ENCODE peak calls at places on chromosomes 13 and 19, in five cellular contexts. Z is cardiac fibroblast; Q is neural crest cell; V is CD4-positive, alpha-beta memory T cell; X is ascending aorta. B is an unnamed sample.

GRCh38 chr19:2164020-2164988 is 571 bp downstream of the DOT1L start:
- DNase-seq in V (no peak), Q (peak; percentile 28), X (no peak), Z (no peak), B (peak; percentile 27)

GRCh38 chr13:31008400-31009115 is 76.1 kb downstream of the TEX26 start:
- DNase-seq in Z (no peak), V (no peak), Q (no peak), X (no peak), B (no peak)

GRCh38 chr19:55676384-55676783 is 1.4 kb downstream of the EPN1 start:
- DNase-seq in Z (peak; percentile 39), Q (no peak), X (no peak), V (no peak), B (no peak)

GRCh38 chr13:99944606-99945005 is 27.0 kb downstream of the ZIC5 start:
- DNase-seq in Q (no peak), Z (no peak), V (no peak), X (no peak), B (no peak)

GRCh38 chr13:113493315-113493951 is 2.9 kb upstream of the DCUN1D2 start:
- DNase-seq in Q (no peak), V (no peak), X (no peak), Z (peak; percentile 92), B (peak; percentile 98)

GRCh38 chr19:38793186-38793585 is 4.2 kb downstream of the LGALS7B start:
- DNase-seq in X (no peak), V (no peak), Q (no peak), Z (peak; percentile 55), B (no peak)

GRCh38 chr13:106523566-106523965 is 11.9 kb downstream of the EFNB2 start:
- DNase-seq in X (no peak), Q (no peak), Z (peak; percentile 34), V (no peak), B (no peak)

GRCh38 chr19:4064073-4064550 is 2.6 kb downstream of the ZBTB7A start:
- DNase-seq in X (no peak), Z (peak; percentile 39), Q (no peak), V (no peak), B (no peak)

GRCh38 chr13:26984337-26984736 is 187.3 kb downstream of the USP12 start:
- DNase-seq in V (no peak), X (no peak), Q (no peak), Z (no peak), B (no peak)

GRCh38 chr19:41322451-41322850 is 12.5 kb downstream of the CCDC97 start:
- DNase-seq in Z (no peak), Q (no peak), X (no peak), V (no peak), B (no peak)

GRCh38 chr19:47363758-47364529 is 14.8 kb downstream of the DHX34 start:
- DNase-seq in V (no peak), Z (peak; percentile 42), X (no peak), Q (no peak), B (peak; percentile 53)

GRCh38 chr19:42477933-42478332 is 35.2 kb upstream of the CXCL17 start:
- DNase-seq in Z (no peak), V (no peak), X (no peak), Q (no peak), B (no peak)

GRCh38 chr13:66926851-66927524 is 303.1 kb downstream of the PCDH9 start:
- DNase-seq in Z (no peak), Q (no peak), X (no peak), V (no peak), B (no peak)

GRCh38 chr19:4061683-4062575 is 4.8 kb downstream of the ZBTB7A start:
- DNase-seq in X (no peak), Z (no peak), V (no peak), Q (no peak), B (no peak)

GRCh38 chr19:784541-784940 is 12.7 kb upstream of the PTBP1 start:
- DNase-seq in Q (no peak), X (no peak), Z (no peak), V (no peak), B (no peak)

GRCh38 chr19:32416749-32417469 is 11.3 kb downstream of the DPY19L3 start:
- DNase-seq in X (no peak), V (no peak), Z (no peak), Q (no peak), B (no peak)

GRCh38 chr13:90594694-90595093 is 752.8 kb upstream of the MIR17HG start:
- DNase-seq in Q (no peak), Z (peak; percentile 51), V (no peak), X (no peak), B (peak; percentile 60)

GRCh38 chr13:36154567-36155231 is 23.5 kb upstream of the DCLK1 start:
- DNase-seq in X (no peak), Q (peak; percentile 4), V (no peak), Z (peak; percentile 9), B (no peak)

GRCh38 chr13:30576528-30576927 is 41.2 kb upstream of the USPL1 start:
- DNase-seq in Z (peak; percentile 47), Q (no peak), X (no peak), V (peak; percentile 76), B (peak; percentile 63)

GRCh38 chr19:33665776-33666175 is 44.0 kb downstream of the CHST8 start:
- DNase-seq in X (peak; percentile 37), Z (no peak), V (no peak), Q (no peak), B (no peak)

GRCh38 chr19:3721131-3721899 is 13.1 kb downstream of the TJP3 start:
- DNase-seq in V (peak; percentile 89), X (peak; percentile 85), Q (peak; percentile 83), Z (peak; percentile 90), B (peak; percentile 81)

GRCh38 chr13:59261928-59262488 is 901.7 kb downstream of the DIAPH3 start:
- DNase-seq in X (no peak), Z (peak; percentile 44), V (no peak), Q (peak; percentile 3), B (peak; percentile 1)

GRCh38 chr13:103246581-103247200 is 180.5 kb upstream of the SLC10A2 start:
- DNase-seq in X (no peak), Q (no peak), V (no peak), Z (no peak), B (no peak)

GRCh38 chr13:66520511-66521390 is 709.4 kb downstream of the PCDH9 start:
- DNase-seq in X (no peak), Z (peak; percentile 4), Q (no peak), V (no peak), B (no peak)

GRCh38 chr13:24254151-24254810 is 55.1 kb upstream of the C1QTNF9 start:
- DNase-seq in Z (peak; percentile 68), X (no peak), Q (no peak), V (peak; percentile 78), B (peak; percentile 69)

GRCh38 chr13:102548811-102549210 is 48.0 kb upstream of the TPP2 start:
- DNase-seq in X (no peak), V (no peak), Q (no peak), Z (no peak), B (no peak)

GRCh38 chr13:33235564-33235963 is 50.0 kb downstream of the STARD13 start:
- DNase-seq in V (no peak), X (no peak), Z (no peak), Q (no peak), B (no peak)

GRCh38 chr13:94710081-94710809 is 2.1 kb downstream of the SOX21 start:
- DNase-seq in Z (no peak), Q (no peak), V (no peak), X (no peak), B (no peak)

GRCh38 chr13:20375871-20376270 is 143.8 kb upstream of the GJB6 start:
- DNase-seq in Z (no peak), Q (no peak), V (no peak), X (no peak), B (no peak)

GRCh38 chr19:50518091-50519005 is 4.6 kb upstream of the ASPDH start:
- DNase-seq in X (no peak), Z (no peak), Q (no peak), V (no peak), B (no peak)

GRCh38 chr19:17615889-17616685 is 60.6 kb downstream of the COLGALT1 start:
- DNase-seq in Q (no peak), X (no peak), Z (no peak), V (no peak), B (no peak)

GRCh38 chr13:31824705-31825512 is 85.6 kb downstream of the RXFP2 start:
- DNase-seq in X (no peak), V (peak; percentile 27), Q (no peak), Z (peak; percentile 55), B (peak; percentile 51)

B was measured in fibroblast of villous mesenchyme.